ENCODE peak calls at places on chromosomes 6 and 20, in nine cellular contexts. C is left cardiac atrium; A is left colon; P is stimulated activated CD4-positive, alpha-beta T cell treated with anti-CD3 and anti-CD28 coated beads, Interleukin-4, amount 100 ng/mL, for 1 hour; O is AG10803; E is H7; U is Kasumi-1; S is EH; J is D341Med. Q is an unnamed sample.

GRCh38 chr6:39207421-39208232 is 21.6 kb downstream of the KCNK5 start:
- DNase-seq in A (no peak), J (no peak), E (no peak), S (no peak), C (no peak), P (no peak), U (no peak), O (no peak), Q (no peak)

GRCh38 chr6:73081955-73082354 is 143.3 kb downstream of the KHDC1L start:
- DNase-seq in J (no peak), C (no peak), P (no peak), O (no peak), S (no peak), A (no peak), E (peak), U (no peak), Q (no peak)

GRCh38 chr6:69795469-69796080 is 1.2 kb downstream of the LMBRD1 start:
- DNase-seq in A (no peak), E (no peak), S (peak), U (peak), O (no peak), J (no peak), C (no peak), P (no peak), Q (no peak)

GRCh38 chr20:25470045-25470444 is 62.6 kb downstream of the GINS1 start:
- DNase-seq in U (peak), O (no peak), C (no peak), A (no peak), P (peak), J (peak), E (peak), S (peak), Q (no peak)

GRCh38 chr20:10427060-10427692 is 6.8 kb downstream of the MKKS start:
- DNase-seq in A (no peak), O (peak), S (peak), C (peak), J (peak), U (peak), P (peak), E (peak), Q (peak)

GRCh38 chr6:11368760-11369159 is 136.3 kb upstream of the NEDD9 start:
- DNase-seq in P (no peak), J (no peak), C (no peak), S (no peak), A (no peak), O (no peak), E (no peak), U (no peak), Q (no peak)

GRCh38 chr6:118663993-118664985 is 12.9 kb upstream of the CEP85L start:
- DNase-seq in A (no peak), U (no peak), E (no peak), O (peak), P (no peak), C (no peak), S (peak), J (no peak), Q (no peak)

GRCh38 chr20:51318058-51318960 is 224.2 kb downstream of the NFATC2 start:
- DNase-seq in O (no peak), S (no peak), J (peak), E (peak), C (peak), U (no peak), A (peak), P (peak), Q (no peak)

GRCh38 chr6:150894935-150895686 is 29.6 kb downstream of the MTHFD1L start:
- DNase-seq in E (no peak), P (peak), J (peak), U (no peak), C (no peak), S (peak), O (peak), A (no peak), Q (no peak)

GRCh38 chr6:40378071-40378724 is 209.0 kb downstream of the LRFN2 start:
- DNase-seq in P (no peak), A (no peak), E (no peak), J (no peak), C (no peak), S (no peak), O (no peak), U (no peak), Q (no peak)

GRCh38 chr6:74369556-74369993 is 673.6 kb downstream of the CD109 start:
- DNase-seq in E (no peak), J (no peak), O (peak), S (peak), U (no peak), P (no peak), C (no peak), A (no peak), Q (no peak)

GRCh38 chr20:2521369-2522305 is 12.9 kb upstream of the ZNF343 start:
- DNase-seq in A (no peak), O (peak), U (peak), C (peak), S (peak), P (peak), E (peak), J (peak), Q (no peak)

GRCh38 chr6:158026901-158027589 is 45.4 kb downstream of the SYNJ2 start:
- DNase-seq in A (no peak), E (no peak), P (no peak), C (peak), O (no peak), U (peak), J (no peak), S (no peak), Q (peak)

GRCh38 chr6:131979515-131980337 is 28.6 kb upstream of the CCN2 start:
- DNase-seq in E (no peak), P (no peak), S (peak), J (no peak), A (no peak), C (no peak), U (no peak), O (peak), Q (no peak)

GRCh38 chr6:45127185-45127584 is 200.9 kb upstream of the RUNX2 start:
- DNase-seq in E (no peak), J (no peak), U (no peak), S (no peak), C (no peak), A (no peak), O (no peak), P (no peak), Q (no peak)

GRCh38 chr6:89161326-89162046 is 15.6 kb downstream of the PM20D2 start:
- DNase-seq in E (peak), J (no peak), P (no peak), S (no peak), U (no peak), C (no peak), A (no peak), O (no peak), Q (no peak)

GRCh38 chr20:11222243-11222642 is 548.4 kb upstream of the JAG1 start:
- DNase-seq in P (no peak), A (no peak), J (no peak), C (no peak), S (no peak), O (no peak), E (no peak), U (no peak), Q (no peak)

GRCh38 chr20:39676857-39677351 is 714.8 kb downstream of the DHX35 start:
- DNase-seq in S (peak), U (no peak), O (peak), J (no peak), C (no peak), P (no peak), A (no peak), E (no peak), Q (no peak)

GRCh38 chr6:95017922-95018321 is 559.4 kb upstream of the MANEA start:
- DNase-seq in P (no peak), S (no peak), J (no peak), C (no peak), O (no peak), U (no peak), E (no peak), A (no peak), Q (no peak)

GRCh38 chr6:71043902-71044301 is 87.0 kb upstream of the B3GAT2 start:
- DNase-seq in S (peak), U (peak), C (no peak), A (no peak), E (no peak), J (no peak), P (no peak), O (no peak), Q (no peak)

GRCh38 chr20:57387945-57388351 is 3.2 kb upstream of the RBM38 start:
- DNase-seq in E (peak), C (no peak), J (no peak), O (no peak), S (peak), P (no peak), A (peak), U (no peak), Q (no peak)

GRCh38 chr6:98931710-98932109 is 16.0 kb downstream of the FBXL4 start:
- DNase-seq in J (no peak), S (no peak), O (no peak), C (no peak), P (no peak), E (no peak), U (no peak), A (no peak), Q (no peak)

GRCh38 chr6:35053701-35054100 is 87.4 kb downstream of the TCP11 start:
- DNase-seq in O (no peak), C (no peak), E (no peak), U (no peak), P (no peak), S (no peak), A (peak), J (no peak), Q (peak)

GRCh38 chr6:152309648-152310047 is 327.5 kb downstream of the SYNE1 start:
- DNase-seq in C (no peak), P (peak), J (peak), E (peak), O (no peak), U (no peak), S (no peak), A (no peak), Q (no peak)

GRCh38 chr6:52475307-52475706 is 55.2 kb downstream of the EFHC1 start:
- DNase-seq in P (no peak), E (no peak), J (no peak), U (no peak), A (no peak), S (peak), O (no peak), C (no peak), Q (no peak)

GRCh38 chr6:169161572-169162167 is 92.0 kb downstream of the THBS2 start:
- DNase-seq in C (no peak), S (peak), J (no peak), A (no peak), E (peak), P (no peak), O (no peak), U (no peak), Q (no peak)

GRCh38 chr6:8334113-8334512 is 101.2 kb downstream of the SLC35B3 start:
- DNase-seq in S (no peak), U (no peak), J (no peak), C (no peak), O (no peak), E (no peak), A (no peak), P (no peak), Q (no peak)

Q was measured in aorta.